ENCODE peak calls at places on chromosomes 5 and 9, in six cellular contexts. One of them, this sample, is unnamed.

GRCh38 chr9:102985162-102985900 is 9.8 kb upstream of the CYLC2 start:
- DNase-seq in lung: no peak
- DNase-seq in ovary: no peak
- DNase-seq in small intestine: no peak
- DNase-seq in tibial nerve: no peak
- DNase-seq in OCI-LY7: no peak
- DNase-seq in this sample: no peak

GRCh38 chr9:23232831-23233230 is 593.2 kb downstream of the ELAVL2 start:
- DNase-seq in lung: no peak
- DNase-seq in ovary: no peak
- DNase-seq in small intestine: no peak
- DNase-seq in tibial nerve: no peak
- DNase-seq in OCI-LY7: no peak
- DNase-seq in this sample: no peak

GRCh38 chr5:158875272-158875679 is 224.4 kb downstream of the EBF1 start:
- DNase-seq in lung: no peak
- DNase-seq in ovary: no peak
- DNase-seq in small intestine: peak; percentile 15
- DNase-seq in tibial nerve: no peak
- DNase-seq in OCI-LY7: peak; percentile 57
- DNase-seq in this sample: no peak

GRCh38 chr5:151141535-151141934 is 16.0 kb downstream of the ANXA6 start:
- DNase-seq in lung: no peak
- DNase-seq in ovary: peak; percentile 75
- DNase-seq in small intestine: no peak
- DNase-seq in tibial nerve: no peak
- DNase-seq in OCI-LY7: peak; percentile 84
- DNase-seq in this sample: no peak

GRCh38 chr5:154830219-154830595 is 20.2 kb downstream of the FAXDC2 start:
- DNase-seq in lung: no peak
- DNase-seq in ovary: no peak
- DNase-seq in small intestine: no peak
- DNase-seq in tibial nerve: no peak
- DNase-seq in OCI-LY7: no peak
- DNase-seq in this sample: no peak

GRCh38 chr5:17817946-17818345 is 183.7 kb downstream of the TAF11L14 start:
- DNase-seq in lung: no peak
- DNase-seq in ovary: no peak
- DNase-seq in small intestine: no peak
- DNase-seq in tibial nerve: no peak
- DNase-seq in OCI-LY7: no peak
- DNase-seq in this sample: no peak

GRCh38 chr9:8297047-8297446 is 497.5 kb upstream of the DMAC1 start:
- DNase-seq in lung: no peak
- DNase-seq in ovary: no peak
- DNase-seq in small intestine: no peak
- DNase-seq in tibial nerve: no peak
- DNase-seq in OCI-LY7: no peak
- DNase-seq in this sample: no peak

GRCh38 chr5:135097390-135097789 is 63.4 kb upstream of the PITX1 start:
- DNase-seq in lung: no peak
- DNase-seq in ovary: no peak
- DNase-seq in small intestine: no peak
- DNase-seq in tibial nerve: no peak
- DNase-seq in OCI-LY7: no peak
- DNase-seq in this sample: no peak

GRCh38 chr9:70873506-70873905 is 247.9 kb downstream of the TRPM3 start:
- DNase-seq in lung: no peak
- DNase-seq in ovary: no peak
- DNase-seq in small intestine: no peak
- DNase-seq in tibial nerve: no peak
- DNase-seq in OCI-LY7: no peak
- DNase-seq in this sample: no peak

GRCh38 chr5:143976055-143976454 is 164.1 kb downstream of the HMHB1 start:
- DNase-seq in lung: no peak
- DNase-seq in ovary: no peak
- DNase-seq in small intestine: no peak
- DNase-seq in tibial nerve: no peak
- DNase-seq in OCI-LY7: no peak
- DNase-seq in this sample: no peak

GRCh38 chr5:124259017-124259416 is 487.4 kb downstream of the ZNF608 start:
- DNase-seq in lung: no peak
- DNase-seq in ovary: no peak
- DNase-seq in small intestine: no peak
- DNase-seq in tibial nerve: no peak
- DNase-seq in OCI-LY7: no peak
- DNase-seq in this sample: no peak

GRCh38 chr9:84327184-84327583 is 13.4 kb downstream of the SLC28A3 start:
- DNase-seq in lung: no peak
- DNase-seq in ovary: no peak
- DNase-seq in small intestine: no peak
- DNase-seq in tibial nerve: no peak
- DNase-seq in OCI-LY7: no peak
- DNase-seq in this sample: no peak

GRCh38 chr5:151234476-151235238 is 10.8 kb upstream of the CCDC69 start:
- DNase-seq in lung: peak; percentile 83
- DNase-seq in ovary: peak; percentile 88
- DNase-seq in small intestine: no peak
- DNase-seq in tibial nerve: peak; percentile 72
- DNase-seq in OCI-LY7: peak; percentile 78
- DNase-seq in this sample: peak; percentile 90

GRCh38 chr9:99497641-99498040 is 275.6 kb downstream of the SEC61B start:
- DNase-seq in lung: no peak
- DNase-seq in ovary: no peak
- DNase-seq in small intestine: no peak
- DNase-seq in tibial nerve: no peak
- DNase-seq in OCI-LY7: no peak
- DNase-seq in this sample: no peak

GRCh38 chr9:38026021-38026809 is 42.8 kb downstream of the SHB start:
- DNase-seq in lung: peak; percentile 41
- DNase-seq in ovary: peak; percentile 68
- DNase-seq in small intestine: no peak
- DNase-seq in tibial nerve: no peak
- DNase-seq in OCI-LY7: no peak
- DNase-seq in this sample: peak; percentile 54

GRCh38 chr5:132264546-132265335 is 7.2 kb downstream of the PDLIM4 start:
- DNase-seq in lung: peak; percentile 24
- DNase-seq in ovary: no peak
- DNase-seq in small intestine: no peak
- DNase-seq in tibial nerve: peak; percentile 5
- DNase-seq in OCI-LY7: no peak
- DNase-seq in this sample: no peak
- H3K4me1 ChIP-seq in lung: no peaks in the 10 kb centered on the region
- H3K4me1 ChIP-seq in ovary: peaks cover 23% of the 10 kb centered on the region
- H3K4me1 ChIP-seq in small intestine: peaks cover 12% of the 10 kb centered on the region
- H3K4me1 ChIP-seq in tibial nerve: peaks cover 100% of the 10 kb centered on the region
- H3K4me1 ChIP-seq in OCI-LY7: no peaks in the 10 kb centered on the region
- H3K4me1 ChIP-seq in this sample: peaks cover 7% of the 10 kb centered on the region

DNA sequence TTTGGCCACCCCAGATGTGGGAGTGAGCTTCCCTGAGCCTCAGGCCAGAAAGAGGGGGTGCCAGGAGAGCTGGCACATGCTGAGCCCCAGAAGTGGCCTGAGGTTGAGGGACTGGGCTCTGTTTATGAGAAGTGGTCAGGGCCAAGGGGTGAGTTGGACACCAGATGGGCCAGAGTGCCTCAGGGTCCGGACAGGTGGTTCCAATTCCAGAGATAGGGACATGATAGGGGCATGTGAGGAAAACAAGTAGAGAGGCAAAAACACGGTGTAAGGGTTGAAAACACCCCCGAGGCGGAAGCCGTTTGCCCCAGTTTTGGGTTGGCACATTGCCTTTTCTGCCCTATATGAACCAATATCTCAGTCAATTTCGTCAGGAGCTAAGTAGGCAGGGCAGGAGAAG is 125.6 kb upstream of the NFIB start:
- DNase-seq in lung: no peak
- DNase-seq in ovary: no peak
- DNase-seq in small intestine: no peak
- DNase-seq in tibial nerve: no peak
- DNase-seq in OCI-LY7: no peak
- DNase-seq in this sample: no peak
- H3K4me1 ChIP-seq in lung: peaks cover 4% of the 10 kb centered on the region
- H3K4me1 ChIP-seq in ovary: no peaks in the 10 kb centered on the region
- H3K4me1 ChIP-seq in small intestine: no peaks in the 10 kb centered on the region
- H3K4me1 ChIP-seq in tibial nerve: peaks cover 15% of the 10 kb centered on the region
- H3K4me1 ChIP-seq in OCI-LY7: no peaks in the 10 kb centered on the region
- H3K4me1 ChIP-seq in this sample: no peaks in the 10 kb centered on the region

DNA sequence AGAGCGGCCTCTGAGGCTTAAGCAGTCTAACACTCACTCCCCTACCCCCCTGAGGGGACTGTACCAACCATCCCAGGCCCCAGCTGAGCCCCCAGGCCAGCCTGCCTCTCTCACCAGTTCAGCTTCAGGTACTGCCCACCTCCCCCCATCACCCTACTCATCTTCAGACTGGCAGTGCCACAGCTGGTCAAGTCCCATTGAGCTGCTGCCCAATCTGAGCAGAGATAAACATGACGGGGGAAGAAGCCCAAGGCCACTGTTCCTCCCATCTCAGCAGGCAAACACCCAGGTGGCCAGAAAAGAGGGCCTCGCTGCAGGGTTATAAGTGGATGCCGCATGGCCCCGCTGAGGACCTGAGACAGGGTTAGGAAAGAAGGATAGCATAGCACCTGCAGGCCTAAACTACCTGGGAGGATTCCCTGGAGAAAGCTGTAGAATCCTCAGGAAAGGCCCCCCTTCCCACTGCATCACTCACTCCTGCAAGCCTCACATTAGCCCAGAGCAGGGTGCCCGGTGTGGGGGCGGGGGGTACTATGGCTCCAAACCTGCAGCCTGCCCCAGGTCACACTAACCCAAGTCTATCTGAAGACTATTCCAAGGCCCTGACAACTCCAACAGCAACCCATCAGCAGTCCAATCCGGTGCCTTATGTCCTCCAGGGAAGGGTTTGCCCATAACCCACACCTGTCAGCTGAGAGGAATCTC is 3.6 kb downstream of the B4GALT1 start:
- DNase-seq in lung: no peak
- DNase-seq in ovary: peak; percentile 58
- DNase-seq in small intestine: no peak
- DNase-seq in tibial nerve: no peak
- DNase-seq in OCI-LY7: no peak
- DNase-seq in this sample: peak; percentile 56
- H3K4me1 ChIP-seq in lung: peaks cover 56% of the 10 kb centered on the region
- H3K4me1 ChIP-seq in ovary: peaks cover 36% of the 10 kb centered on the region
- H3K4me1 ChIP-seq in small intestine: peaks cover 44% of the 10 kb centered on the region
- H3K4me1 ChIP-seq in tibial nerve: peaks cover 81% of the 10 kb centered on the region
- H3K4me1 ChIP-seq in OCI-LY7: peaks cover 82% of the 10 kb centered on the region
- H3K4me1 ChIP-seq in this sample: peaks cover 71% of the 10 kb centered on the region

DNA sequence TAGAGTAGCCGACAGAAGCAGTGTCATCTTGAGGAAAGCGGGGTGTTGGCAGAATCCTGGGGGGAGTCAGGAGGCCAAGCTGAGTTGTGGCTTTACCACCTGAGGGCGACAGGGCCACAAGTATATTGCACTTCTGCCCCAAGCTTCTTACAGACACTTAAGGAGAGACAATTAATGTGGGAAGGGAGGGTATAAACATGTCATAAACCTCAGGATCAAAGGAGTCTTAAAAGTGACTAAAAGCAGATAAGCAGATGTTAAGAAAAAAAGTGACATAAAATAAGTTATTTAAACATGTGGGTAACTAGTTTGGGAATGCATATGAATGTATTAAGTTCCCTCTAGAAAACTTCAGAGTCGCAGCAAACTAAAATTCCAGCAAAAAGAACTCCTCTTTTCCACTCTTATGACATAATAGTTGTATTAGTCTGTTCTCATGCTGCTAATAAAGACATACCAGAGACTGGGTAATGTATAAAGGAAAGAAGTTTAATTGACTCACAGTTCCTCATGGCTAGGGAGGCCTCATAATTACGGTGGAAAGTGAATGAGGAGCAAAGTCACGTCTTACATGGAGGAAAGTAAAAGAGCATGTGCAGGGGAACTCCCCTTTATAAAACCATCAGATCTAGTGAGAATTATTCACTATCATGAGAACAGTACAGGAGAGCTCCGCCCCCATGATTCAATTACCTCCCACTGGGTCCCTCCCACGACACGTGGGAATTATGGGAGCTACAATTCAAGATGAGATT is 63.8 kb downstream of the ERAP1 start:
- DNase-seq in lung: no peak
- DNase-seq in ovary: no peak
- DNase-seq in small intestine: no peak
- DNase-seq in tibial nerve: no peak
- DNase-seq in OCI-LY7: no peak
- DNase-seq in this sample: no peak
- H3K4me1 ChIP-seq in lung: peaks cover 10% of the 10 kb centered on the region
- H3K4me1 ChIP-seq in ovary: no peaks in the 10 kb centered on the region
- H3K4me1 ChIP-seq in small intestine: no peaks in the 10 kb centered on the region
- H3K4me1 ChIP-seq in tibial nerve: peaks cover 7% of the 10 kb centered on the region
- H3K4me1 ChIP-seq in OCI-LY7: no peaks in the 10 kb centered on the region
- H3K4me1 ChIP-seq in this sample: peaks cover 16% of the 10 kb centered on the region

GRCh38 chr5:109859537-109859936 is 169.8 kb downstream of the MAN2A1 start:
- DNase-seq in lung: no peak
- DNase-seq in ovary: no peak
- DNase-seq in small intestine: no peak
- DNase-seq in tibial nerve: no peak
- DNase-seq in OCI-LY7: no peak
- DNase-seq in this sample: no peak
- H3K4me1 ChIP-seq in lung: no peaks in the 10 kb centered on the region
- H3K4me1 ChIP-seq in ovary: no peaks in the 10 kb centered on the region
- H3K4me1 ChIP-seq in small intestine: no peaks in the 10 kb centered on the region
- H3K4me1 ChIP-seq in tibial nerve: no peaks in the 10 kb centered on the region
- H3K4me1 ChIP-seq in OCI-LY7: no peaks in the 10 kb centered on the region
- H3K4me1 ChIP-seq in this sample: peaks cover 15% of the 10 kb centered on the region

DNA sequence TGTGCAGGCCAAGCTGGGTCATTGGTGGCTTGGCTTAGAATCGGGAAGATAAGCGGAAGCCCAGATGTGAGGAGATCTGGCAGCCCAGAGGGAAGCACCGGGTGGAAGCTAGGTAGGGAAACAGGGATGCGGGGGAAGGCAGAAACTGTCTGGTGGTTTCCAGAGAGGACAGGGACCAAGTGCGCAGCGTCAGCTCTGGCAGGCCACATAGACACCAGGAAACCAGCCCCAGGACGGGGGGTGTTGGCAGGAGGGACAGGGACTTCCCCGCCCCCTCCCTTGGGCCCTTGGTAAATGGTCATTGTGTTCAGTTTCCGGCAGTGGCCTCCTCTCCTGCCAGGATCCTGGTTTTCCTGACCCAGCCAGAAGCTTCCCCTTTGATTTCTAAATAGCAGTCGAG is 2.0 kb downstream of the RALGDS start:
- DNase-seq in lung: no peak
- DNase-seq in ovary: no peak
- DNase-seq in small intestine: no peak
- DNase-seq in tibial nerve: no peak
- DNase-seq in OCI-LY7: no peak
- DNase-seq in this sample: peak; percentile 64
- H3K4me1 ChIP-seq in lung: peaks cover 4% of the 10 kb centered on the region
- H3K4me1 ChIP-seq in ovary: peaks cover 35% of the 10 kb centered on the region
- H3K4me1 ChIP-seq in small intestine: peaks cover 19% of the 10 kb centered on the region
- H3K4me1 ChIP-seq in tibial nerve: peaks cover 91% of the 10 kb centered on the region
- H3K4me1 ChIP-seq in OCI-LY7: peaks cover 19% of the 10 kb centered on the region
- H3K4me1 ChIP-seq in this sample: peaks cover 84% of the 10 kb centered on the region

GRCh38 chr9:120484162-120484561 is 95.8 kb downstream of the CDK5RAP2 start:
- DNase-seq in lung: no peak
- DNase-seq in ovary: no peak
- DNase-seq in small intestine: no peak
- DNase-seq in tibial nerve: no peak
- DNase-seq in OCI-LY7: no peak
- DNase-seq in this sample: no peak
- H3K4me1 ChIP-seq in lung: no peaks in the 10 kb centered on the region
- H3K4me1 ChIP-seq in ovary: no peaks in the 10 kb centered on the region
- H3K4me1 ChIP-seq in small intestine: no peaks in the 10 kb centered on the region
- H3K4me1 ChIP-seq in tibial nerve: no peaks in the 10 kb centered on the region
- H3K4me1 ChIP-seq in OCI-LY7: no peaks in the 10 kb centered on the region
- H3K4me1 ChIP-seq in this sample: peaks cover 9% of the 10 kb centered on the region

This sample was measured in adrenal gland.